ENCODE peak calls at places on chromosomes 7 and 10, in eight cellular contexts. One of them, this sample, is unnamed. For H3K4me1, the result is how much of the 10 kb centered on the place peaks cover.

GRCh38 chr10:28254290-28254985 is 48.4 kb downstream of the MPP7 start:
- DNase-seq in A549: no peak
- DNase-seq in tibial nerve: no peak
- DNase-seq in A673: peak
- DNase-seq in body of pancreas: peak
- DNase-seq in OCI-LY7: no peak
- DNase-seq in cardiac muscle cell: peak
- DNase-seq in pancreas: no peak
- DNase-seq in this sample: no peak

GRCh38 chr7:128343554-128344430 is at the start of gene RBM28:
- DNase-seq in pancreas: peak
- DNase-seq in A549: peak
- DNase-seq in body of pancreas: peak
- DNase-seq in tibial nerve: peak
- DNase-seq in OCI-LY7: peak
- DNase-seq in cardiac muscle cell: peak
- DNase-seq in A673: peak
- DNase-seq in this sample: peak

GRCh38 chr10:64175271-64175962 is 654.2 kb downstream of the REEP3 start:
- DNase-seq in cardiac muscle cell: no peak
- DNase-seq in A673: no peak
- DNase-seq in body of pancreas: no peak
- DNase-seq in A549: no peak
- DNase-seq in tibial nerve: no peak
- DNase-seq in pancreas: no peak
- DNase-seq in OCI-LY7: no peak
- DNase-seq in this sample: no peak

GRCh38 chr10:24009736-24010135 is 199.2 kb upstream of the KIAA1217 start:
- DNase-seq in A673: no peak
- DNase-seq in body of pancreas: no peak
- DNase-seq in A549: no peak
- DNase-seq in cardiac muscle cell: no peak
- DNase-seq in pancreas: no peak
- DNase-seq in OCI-LY7: no peak
- DNase-seq in tibial nerve: no peak
- DNase-seq in this sample: no peak

GRCh38 chr7:22980422-22980821 is 33.5 kb downstream of the HYCC1 start:
- DNase-seq in pancreas: no peak
- DNase-seq in A549: no peak
- DNase-seq in body of pancreas: no peak
- DNase-seq in A673: no peak
- DNase-seq in tibial nerve: no peak
- DNase-seq in cardiac muscle cell: peak
- DNase-seq in OCI-LY7: no peak
- DNase-seq in this sample: no peak

GRCh38 chr10:31706921-31707571 is 221.6 kb downstream of the ARHGAP12 start:
- DNase-seq in A549: no peak
- DNase-seq in pancreas: no peak
- DNase-seq in tibial nerve: peak
- DNase-seq in body of pancreas: peak
- DNase-seq in A673: no peak
- DNase-seq in cardiac muscle cell: peak
- DNase-seq in OCI-LY7: no peak
- DNase-seq in this sample: no peak

GRCh38 chr7:117993377-117994003 is 120.2 kb upstream of the CTTNBP2 start:
- DNase-seq in pancreas: no peak
- DNase-seq in cardiac muscle cell: peak
- DNase-seq in A673: peak
- DNase-seq in A549: peak
- DNase-seq in tibial nerve: no peak
- DNase-seq in OCI-LY7: peak
- DNase-seq in body of pancreas: peak
- DNase-seq in this sample: no peak

GRCh38 chr10:122503004-122503403 is 41.7 kb downstream of the HTRA1 start:
- DNase-seq in pancreas: peak
- DNase-seq in body of pancreas: no peak
- DNase-seq in A673: no peak
- DNase-seq in A549: no peak
- DNase-seq in cardiac muscle cell: no peak
- DNase-seq in OCI-LY7: no peak
- DNase-seq in tibial nerve: no peak
- DNase-seq in this sample: no peak

GRCh38 chr7:98286701-98287485 is 5.4 kb downstream of the BRI3 start:
- DNase-seq in OCI-LY7: no peak
- DNase-seq in A549: no peak
- DNase-seq in cardiac muscle cell: no peak
- DNase-seq in body of pancreas: peak
- DNase-seq in pancreas: peak
- DNase-seq in tibial nerve: no peak
- DNase-seq in A673: no peak
- DNase-seq in this sample: no peak

GRCh38 chr10:61125560-61126250 is 181.7 kb upstream of the RHOBTB1 start:
- DNase-seq in A549: no peak
- DNase-seq in tibial nerve: no peak
- DNase-seq in body of pancreas: no peak
- DNase-seq in OCI-LY7: no peak
- DNase-seq in pancreas: no peak
- DNase-seq in A673: peak
- DNase-seq in cardiac muscle cell: no peak
- DNase-seq in this sample: no peak

GRCh38 chr10:116163308-116163707 is 109.7 kb downstream of the GFRA1 start:
- DNase-seq in A549: no peak
- DNase-seq in cardiac muscle cell: no peak
- DNase-seq in body of pancreas: no peak
- DNase-seq in tibial nerve: no peak
- DNase-seq in pancreas: no peak
- DNase-seq in OCI-LY7: no peak
- DNase-seq in A673: no peak
- DNase-seq in this sample: no peak

GRCh38 chr7:105336009-105336408 is 52.7 kb downstream of the SRPK2 start:
- DNase-seq in pancreas: no peak
- DNase-seq in A549: no peak
- DNase-seq in tibial nerve: no peak
- DNase-seq in A673: peak
- DNase-seq in body of pancreas: no peak
- DNase-seq in cardiac muscle cell: no peak
- DNase-seq in OCI-LY7: peak
- DNase-seq in this sample: no peak

GRCh38 chr10:96516337-96516736 is 2.6 kb upstream of the TLL2 start:
- DNase-seq in cardiac muscle cell: no peak
- DNase-seq in OCI-LY7: no peak
- DNase-seq in A673: no peak
- DNase-seq in A549: no peak
- DNase-seq in tibial nerve: no peak
- DNase-seq in pancreas: no peak
- DNase-seq in body of pancreas: no peak
- DNase-seq in this sample: no peak

GRCh38 chr10:115950320-115950719 is 322.7 kb downstream of the GFRA1 start:
- DNase-seq in OCI-LY7: no peak
- DNase-seq in A673: no peak
- DNase-seq in pancreas: no peak
- DNase-seq in cardiac muscle cell: peak
- DNase-seq in body of pancreas: no peak
- DNase-seq in A549: no peak
- DNase-seq in tibial nerve: no peak
- DNase-seq in this sample: no peak

GRCh38 chr10:7932301-7933036 is 114.2 kb downstream of the TAF3 start:
- DNase-seq in cardiac muscle cell: peak
- DNase-seq in pancreas: no peak
- DNase-seq in A673: no peak
- DNase-seq in body of pancreas: no peak
- DNase-seq in tibial nerve: no peak
- DNase-seq in A549: no peak
- DNase-seq in OCI-LY7: no peak
- DNase-seq in this sample: no peak

GRCh38 chr7:56175086-56175760 is 59.0 kb upstream of the NUPR2 start:
- DNase-seq in body of pancreas: peak
- DNase-seq in cardiac muscle cell: no peak
- DNase-seq in pancreas: peak
- DNase-seq in A549: no peak
- DNase-seq in A673: no peak
- DNase-seq in OCI-LY7: no peak
- DNase-seq in tibial nerve: no peak
- DNase-seq in this sample: no peak

DNA sequence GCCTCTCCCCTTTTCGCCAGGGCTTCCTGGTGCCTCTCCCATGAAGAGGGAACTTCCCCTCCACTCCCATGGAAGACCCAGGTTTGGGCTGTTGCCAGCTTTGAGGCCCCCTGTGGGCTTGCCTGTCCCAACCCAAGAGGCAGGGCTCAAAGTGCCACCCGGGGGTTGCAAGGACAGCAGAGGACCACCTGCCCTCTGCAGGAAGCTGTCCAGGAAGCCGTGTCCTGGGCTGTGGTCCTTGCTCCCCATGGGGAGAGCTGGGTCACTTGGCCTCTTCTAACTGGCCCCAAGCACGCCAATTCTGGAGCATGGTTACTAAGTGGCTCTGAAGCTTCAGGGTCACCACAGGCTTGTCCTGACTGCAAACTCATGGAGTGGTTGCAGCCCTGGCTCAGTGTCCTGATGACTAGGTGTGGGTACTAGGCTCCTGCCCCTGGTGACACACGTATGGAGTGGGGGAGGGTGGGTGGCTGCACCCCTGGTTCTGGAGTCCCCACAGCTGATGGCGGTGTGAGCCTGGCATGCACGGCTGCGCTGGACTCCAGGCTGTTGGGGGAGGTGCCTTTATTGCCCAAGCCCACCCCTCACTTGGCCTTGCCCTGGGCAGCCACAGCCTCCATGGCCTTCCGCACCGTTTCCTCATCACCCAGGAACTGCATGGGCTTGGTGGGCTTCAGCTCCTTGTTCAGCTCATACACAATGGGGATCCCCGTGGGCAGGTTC is 3.0 kb downstream of the PGAM2 start:
- DNase-seq in A549: no peak
- DNase-seq in cardiac muscle cell: no peak
- DNase-seq in OCI-LY7: no peak
- DNase-seq in pancreas: peak
- DNase-seq in A673: no peak
- DNase-seq in body of pancreas: no peak
- DNase-seq in tibial nerve: no peak
- DNase-seq in this sample: no peak
- H3K4me1 ChIP-seq in A549: under half
- H3K4me1 ChIP-seq in cardiac muscle cell: under half
- H3K4me1 ChIP-seq in OCI-LY7: under half
- H3K4me1 ChIP-seq in pancreas: under half
- H3K4me1 ChIP-seq in A673: under half
- H3K4me1 ChIP-seq in body of pancreas: under half
- H3K4me1 ChIP-seq in tibial nerve: under half
- H3K4me1 ChIP-seq in this sample: under half

GRCh38 chr10:59331661-59332060 is 30.7 kb downstream of the FAM13C start:
- DNase-seq in OCI-LY7: no peak
- DNase-seq in tibial nerve: no peak
- DNase-seq in A673: no peak
- DNase-seq in pancreas: no peak
- DNase-seq in cardiac muscle cell: no peak
- DNase-seq in body of pancreas: no peak
- DNase-seq in A549: no peak
- DNase-seq in this sample: no peak

GRCh38 chr10:59335497-59335896 is 26.9 kb downstream of the FAM13C start:
- DNase-seq in A549: no peak
- DNase-seq in A673: no peak
- DNase-seq in cardiac muscle cell: no peak
- DNase-seq in pancreas: no peak
- DNase-seq in body of pancreas: no peak
- DNase-seq in tibial nerve: no peak
- DNase-seq in OCI-LY7: no peak
- DNase-seq in this sample: no peak

GRCh38 chr10:59336632-59337031 is 25.7 kb downstream of the FAM13C start:
- DNase-seq in OCI-LY7: no peak
- DNase-seq in A549: no peak
- DNase-seq in pancreas: no peak
- DNase-seq in tibial nerve: no peak
- DNase-seq in cardiac muscle cell: peak
- DNase-seq in body of pancreas: no peak
- DNase-seq in A673: no peak
- DNase-seq in this sample: no peak

GRCh38 chr10:59333731-59334130 is 28.6 kb downstream of the FAM13C start:
- DNase-seq in A673: no peak
- DNase-seq in OCI-LY7: no peak
- DNase-seq in tibial nerve: no peak
- DNase-seq in body of pancreas: no peak
- DNase-seq in pancreas: no peak
- DNase-seq in cardiac muscle cell: no peak
- DNase-seq in A549: no peak
- DNase-seq in this sample: no peak

GRCh38 chr10:59332581-59332980 is 29.8 kb downstream of the FAM13C start:
- DNase-seq in A549: no peak
- DNase-seq in OCI-LY7: no peak
- DNase-seq in pancreas: no peak
- DNase-seq in tibial nerve: no peak
- DNase-seq in cardiac muscle cell: no peak
- DNase-seq in body of pancreas: no peak
- DNase-seq in A673: no peak
- DNase-seq in this sample: no peak
- H3K27ac ChIP-seq in A549: no peak
- H3K27ac ChIP-seq in OCI-LY7: no peak
- H3K27ac ChIP-seq in pancreas: no peak
- H3K27ac ChIP-seq in tibial nerve: no peak
- H3K27ac ChIP-seq in cardiac muscle cell: no peak
- H3K27ac ChIP-seq in body of pancreas: no peak
- H3K27ac ChIP-seq in A673: no peak
- H3K27ac ChIP-seq in this sample: no peak

GRCh38 chr7:4747746-4748145 is 27.7 kb upstream of the AP5Z1 start:
- DNase-seq in pancreas: no peak
- DNase-seq in body of pancreas: no peak
- DNase-seq in tibial nerve: no peak
- DNase-seq in OCI-LY7: no peak
- DNase-seq in A673: no peak
- DNase-seq in cardiac muscle cell: no peak
- DNase-seq in A549: no peak
- DNase-seq in this sample: no peak
- H3K4me1 ChIP-seq in pancreas: under half
- H3K4me1 ChIP-seq in body of pancreas: under half
- H3K4me1 ChIP-seq in tibial nerve: half or more
- H3K4me1 ChIP-seq in OCI-LY7: under half
- H3K4me1 ChIP-seq in A673: under half
- H3K4me1 ChIP-seq in cardiac muscle cell: under half
- H3K4me1 ChIP-seq in A549: half or more
- H3K4me1 ChIP-seq in this sample: under half

DNA sequence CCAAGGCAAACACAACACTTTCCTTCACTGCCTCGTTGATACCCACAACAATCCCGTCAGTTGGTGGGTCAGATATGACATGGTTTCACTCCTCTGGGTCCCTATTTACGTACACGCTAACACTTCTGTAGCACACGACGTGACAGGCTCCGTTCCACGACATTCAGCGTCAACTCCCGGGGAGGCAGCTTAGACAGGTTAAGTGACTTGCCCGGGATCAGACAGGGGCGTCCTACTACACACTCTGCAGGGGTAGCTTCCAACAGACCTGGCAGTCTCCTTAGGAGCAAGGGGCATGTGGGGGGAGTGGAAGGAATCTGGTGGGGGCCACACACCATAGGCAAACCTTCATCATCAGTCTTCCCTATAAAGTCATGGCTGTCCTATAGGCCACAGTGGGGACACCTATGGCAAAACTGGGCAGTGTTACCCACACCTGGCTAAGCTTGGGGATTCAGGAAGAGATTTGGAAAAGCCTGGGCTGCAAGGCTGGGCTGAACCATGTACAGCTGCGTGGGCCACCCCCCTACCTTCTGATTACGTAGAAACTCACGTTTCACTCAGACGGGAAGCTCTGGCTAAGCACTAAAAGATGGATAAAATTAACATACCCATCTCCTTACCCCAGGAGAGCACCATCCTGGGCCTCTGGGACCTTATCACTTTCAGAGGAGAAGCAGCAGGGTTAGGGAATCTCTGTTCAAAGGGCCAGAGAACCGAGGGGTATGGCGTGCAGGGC is 2.0 kb downstream of the TYSND1 start:
- DNase-seq in pancreas: no peak
- DNase-seq in cardiac muscle cell: no peak
- DNase-seq in OCI-LY7: no peak
- DNase-seq in A549: no peak
- DNase-seq in A673: no peak
- DNase-seq in tibial nerve: no peak
- DNase-seq in body of pancreas: no peak
- DNase-seq in this sample: no peak
- H3K27ac ChIP-seq in pancreas: no peak
- H3K27ac ChIP-seq in cardiac muscle cell: no peak
- H3K27ac ChIP-seq in OCI-LY7: no peak
- H3K27ac ChIP-seq in A549: peak
- H3K27ac ChIP-seq in A673: peak
- H3K27ac ChIP-seq in tibial nerve: no peak
- H3K27ac ChIP-seq in body of pancreas: no peak
- H3K27ac ChIP-seq in this sample: no peak

This sample was measured in CD8-positive, alpha-beta memory T cell.